ENCODE peak calls at places on chromosome 13, in five cellular contexts. G is thoracic aorta; C is CD8-positive, alpha-beta memory T cell; K is HCT116; N is K562. A is an unnamed sample.

GRCh38 chr13:97810152-97810551 is 143.3 kb upstream of the IPO5 start:
- DNase-seq in K (peak), G (no peak), C (no peak), N (no peak), A (no peak)

GRCh38 chr13:69585656-69586055 is 522.0 kb upstream of the ATXN8OS start:
- DNase-seq in G (no peak), C (no peak), K (no peak), N (no peak), A (no peak)

GRCh38 chr13:21124853-21125252 is 51.5 kb downstream of the SKA3 start:
- DNase-seq in K (no peak), N (no peak), G (no peak), C (no peak), A (peak)

GRCh38 chr13:112885782-112886268 is 83.2 kb upstream of the MCF2L start:
- DNase-seq in G (no peak), C (no peak), N (peak), K (peak), A (peak)

GRCh38 chr13:83634601-83635000 is 247.7 kb downstream of the SLITRK1 start:
- DNase-seq in G (no peak), C (no peak), N (no peak), K (no peak), A (no peak)

GRCh38 chr13:49374585-49375290 is 69.1 kb downstream of the CAB39L start:
- DNase-seq in N (peak), K (no peak), C (no peak), G (no peak), A (no peak)

GRCh38 chr13:24264976-24265375 is 44.4 kb upstream of the C1QTNF9 start:
- DNase-seq in C (peak), N (no peak), K (no peak), G (no peak), A (no peak)

GRCh38 chr13:29805994-29806748 is 44.2 kb downstream of the UBL3 start:
- DNase-seq in C (no peak), K (no peak), G (no peak), N (no peak), A (no peak)

GRCh38 chr13:40409278-40409677 is 257.2 kb downstream of the FOXO1 start:
- DNase-seq in G (no peak), K (no peak), N (no peak), C (no peak), A (no peak)

GRCh38 chr13:37716796-37717195 is 118.2 kb upstream of the POSTN start:
- DNase-seq in C (no peak), K (no peak), G (no peak), N (no peak), A (no peak)

GRCh38 chr13:106105153-106105552 is 430.3 kb downstream of the EFNB2 start:
- DNase-seq in G (no peak), C (no peak), K (no peak), N (no peak), A (no peak)

GRCh38 chr13:40666905-40667621 is 622 bp upstream of the FOXO1 start:
- DNase-seq in G (no peak), C (no peak), N (peak), K (no peak), A (no peak)

GRCh38 chr13:45792827-45793303 is 58.7 kb downstream of the SIAH3 start:
- DNase-seq in N (no peak), K (no peak), C (no peak), G (no peak), A (no peak)

GRCh38 chr13:49220856-49221614 is 897 bp downstream of the MLNR start:
- DNase-seq in C (no peak), N (no peak), K (no peak), G (no peak), A (no peak)

GRCh38 chr13:103236213-103236612 is 170.0 kb upstream of the SLC10A2 start:
- DNase-seq in G (no peak), K (no peak), N (no peak), C (no peak), A (peak)

GRCh38 chr13:100176781-100177389 is 88.0 kb downstream of the PCCA start:
- DNase-seq in C (no peak), G (no peak), K (no peak), N (no peak), A (no peak)

GRCh38 chr13:20049558-20050473 is 91.3 kb downstream of the ZMYM2 start:
- DNase-seq in G (no peak), C (no peak), K (no peak), N (no peak), A (no peak)

GRCh38 chr13:82088781-82089180 is 1747.9 kb upstream of the SPRY2 start:
- DNase-seq in K (no peak), G (no peak), C (no peak), N (no peak), A (no peak)

GRCh38 chr13:111046590-111047141 is 68.4 kb upstream of the ARHGEF7 start:
- DNase-seq in C (no peak), N (peak), K (no peak), G (no peak), A (no peak)

GRCh38 chr13:109131698-109132257 is 502.4 kb downstream of the MYO16 start:
- DNase-seq in K (no peak), C (no peak), G (no peak), N (no peak), A (no peak)

GRCh38 chr13:105428816-105429215 is 1106.6 kb downstream of the EFNB2 start:
- DNase-seq in K (no peak), C (no peak), G (no peak), N (no peak), A (no peak)

GRCh38 chr13:82501804-82502203 is 1380.5 kb downstream of the SLITRK1 start:
- DNase-seq in K (no peak), C (no peak), N (no peak), G (no peak), A (no peak)

GRCh38 chr13:113962386-113962785 is 11.5 kb downstream of the C13orf46 start:
- DNase-seq in C (no peak), K (no peak), G (no peak), N (no peak), A (no peak)

GRCh38 chr13:33678906-33679657 is 138.9 kb upstream of the RFC3 start:
- DNase-seq in C (peak), G (peak), N (peak), K (no peak), A (no peak)

GRCh38 chr13:25796474-25796873 is 255.3 kb downstream of the SHISA2 start:
- DNase-seq in G (no peak), K (no peak), N (no peak), C (no peak), A (no peak)

GRCh38 chr13:20826301-20826700 is 52.5 kb upstream of the EEF1AKMT1 start:
- DNase-seq in G (no peak), C (no peak), K (no peak), N (no peak), A (no peak)

GRCh38 chr13:35592457-35592856 is 116.0 kb upstream of the MAB21L1 start:
- DNase-seq in N (no peak), K (no peak), G (no peak), C (no peak), A (no peak)

GRCh38 chr13:59996461-59996860 is 167.3 kb downstream of the DIAPH3 start:
- DNase-seq in G (no peak), K (no peak), C (no peak), N (no peak), A (no peak)

GRCh38 chr13:108609353-108609752 is 20.1 kb upstream of the MYO16 start:
- DNase-seq in C (no peak), N (peak), K (peak), G (no peak), A (no peak)

GRCh38 chr13:40187324-40187795 is 479.1 kb downstream of the FOXO1 start:
- DNase-seq in N (no peak), C (peak), G (no peak), K (no peak), A (no peak)

DNA sequence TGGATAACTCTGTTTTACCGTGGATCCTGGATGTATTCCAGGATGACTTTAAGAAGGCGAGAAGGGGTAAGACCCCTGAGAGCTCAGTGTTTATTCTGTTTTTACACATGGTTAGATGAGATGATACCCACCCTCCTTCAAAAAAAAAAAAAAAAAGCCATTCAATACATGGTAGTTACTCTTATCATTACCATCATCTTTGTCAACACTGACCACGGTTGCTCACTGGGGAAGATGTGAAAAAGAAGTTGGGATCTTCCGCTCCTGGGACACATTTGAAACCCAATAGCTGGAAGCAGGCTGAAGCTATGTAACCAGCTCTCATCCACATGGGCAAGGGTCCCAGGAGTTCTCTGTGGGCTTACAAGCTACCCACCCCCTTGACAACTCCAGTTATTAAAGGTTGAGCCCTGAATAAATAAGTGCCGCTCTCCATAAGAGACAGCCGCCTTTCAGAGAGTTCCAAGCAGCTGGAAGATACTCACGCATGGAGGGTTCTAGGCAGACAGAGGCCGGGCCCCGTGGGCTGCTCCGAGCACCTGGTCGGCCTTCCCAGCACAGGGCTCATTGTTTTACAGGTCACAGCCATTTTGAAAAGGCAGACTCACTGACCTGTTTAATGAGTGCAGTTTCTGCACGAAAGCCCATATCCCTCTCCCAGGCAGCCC is 22.8 kb downstream of the SERP2 start:
- DNase-seq in C (no peak), K (no peak), N (no peak), G (no peak), A (no peak)
- H3K27ac ChIP-seq in C (peak), K (no peak), N (peak), G (no peak), A (peak)

GRCh38 chr13:79723462-79724116 is 242.6 kb downstream of the NDFIP2 start:
- DNase-seq in C (no peak), G (no peak), K (no peak), N (no peak), A (no peak)
- H3K27ac ChIP-seq in C (no peak), G (no peak), K (no peak), N (no peak), A (no peak)

DNA sequence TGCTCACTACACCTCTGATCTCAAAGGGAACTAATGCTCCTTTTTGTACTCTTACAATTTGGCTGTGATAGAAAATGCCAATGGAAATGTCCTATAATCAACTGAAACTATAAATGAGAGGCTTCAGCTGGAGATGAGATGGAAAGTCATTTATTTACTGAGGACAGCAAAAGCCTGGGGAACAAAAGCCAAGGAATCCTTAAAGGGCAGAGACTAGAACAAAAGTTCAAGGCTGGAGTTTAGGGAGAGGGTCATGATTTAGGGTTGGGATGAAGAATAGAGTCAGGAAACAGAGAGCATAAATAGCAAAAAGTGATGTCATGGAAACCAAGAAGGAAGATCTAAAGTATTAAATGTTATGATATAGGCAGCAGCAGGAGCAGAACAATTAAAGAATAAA is 401.1 kb downstream of the FGF14 start:
- DNase-seq in K (no peak), C (no peak), N (no peak), G (no peak), A (no peak)
- H3K27ac ChIP-seq in K (no peak), C (no peak), N (no peak), G (peak), A (no peak)

DNA sequence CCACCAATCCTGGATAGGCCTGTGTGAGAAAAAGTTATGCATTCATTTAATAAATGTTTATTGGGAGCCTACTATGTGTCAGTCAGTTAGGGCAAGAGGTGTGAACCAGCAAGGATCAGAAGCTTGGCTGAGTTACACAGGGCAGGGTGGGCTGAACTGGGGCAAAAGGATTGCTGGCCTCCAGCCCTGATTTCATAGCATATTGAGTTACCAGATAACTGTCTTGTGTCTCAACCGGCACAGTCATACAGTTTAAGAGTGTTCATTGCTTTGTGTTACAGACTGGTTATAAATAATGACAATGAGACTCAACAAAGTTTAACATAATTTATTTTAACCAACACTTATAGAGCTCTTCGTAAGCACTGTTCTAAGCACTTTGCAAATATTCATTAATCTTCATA is 253.8 kb downstream of the DLEU7 start:
- DNase-seq in N (no peak), G (no peak), C (no peak), K (no peak), A (no peak)
- H3K27ac ChIP-seq in N (no peak), G (no peak), C (no peak), K (no peak), A (no peak)

GRCh38 chr13:80050252-80050651 is 290.7 kb downstream of the SPRY2 start:
- DNase-seq in N (no peak), C (no peak), G (no peak), K (no peak), A (no peak)
- H3K27ac ChIP-seq in N (no peak), C (no peak), G (no peak), K (no peak), A (no peak)

GRCh38 chr13:56110751-56111150 is 1030.0 kb upstream of the PRR20A start:
- DNase-seq in K (no peak), N (no peak), G (no peak), C (no peak), A (no peak)
- H3K27ac ChIP-seq in K (no peak), N (no peak), G (no peak), C (no peak), A (no peak)

DNA sequence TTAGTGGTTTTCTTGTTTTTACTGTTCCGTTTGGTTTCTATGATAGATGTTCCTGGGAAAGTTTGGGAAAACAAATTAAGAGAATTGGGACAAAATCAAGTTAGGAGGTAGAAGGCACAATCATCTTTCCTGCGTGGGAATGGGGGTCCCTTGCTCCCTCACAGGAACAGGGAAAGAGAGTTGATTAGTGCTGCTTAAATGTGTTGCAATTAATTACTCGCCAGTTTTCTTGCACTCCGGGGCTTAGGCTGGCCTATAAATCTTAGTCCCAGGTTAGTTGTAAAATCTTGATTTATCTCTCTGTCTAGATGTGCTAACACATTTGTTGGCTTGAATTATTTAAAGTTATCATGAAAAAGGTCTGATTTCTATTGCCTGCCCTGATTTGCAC is 10.0 kb downstream of the B3GLCT start:
- DNase-seq in K (no peak), N (no peak), C (no peak), G (no peak), A (no peak)
- H3K27ac ChIP-seq in K (no peak), N (no peak), C (no peak), G (no peak), A (peak)

DNA sequence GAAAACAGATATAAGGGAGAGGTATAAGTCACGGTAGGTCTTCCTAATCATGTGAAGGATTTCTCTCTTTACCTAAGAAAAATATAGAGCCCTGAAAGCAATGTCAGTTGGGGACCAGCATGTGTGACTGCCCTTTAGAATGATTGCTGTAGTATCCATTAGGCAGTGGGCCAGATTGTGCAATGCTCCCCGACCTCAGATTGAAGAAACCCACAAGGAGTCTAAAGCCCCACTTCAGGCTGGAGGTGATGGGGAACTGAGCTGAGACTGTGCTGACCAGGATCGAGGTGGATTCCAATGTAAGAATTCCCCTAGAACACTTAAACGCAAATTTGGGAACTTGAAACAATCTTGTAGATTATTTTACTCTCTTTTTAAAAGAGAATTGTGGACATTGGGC is 614.4 kb downstream of the LIG4 start:
- DNase-seq in C (no peak), N (no peak), K (no peak), G (no peak), A (no peak)
- H3K27ac ChIP-seq in C (no peak), N (no peak), K (no peak), G (no peak), A (no peak)

A was measured in WERI-Rb-1.